ENCODE peak calls at places on chromosomes 5 and 9, in seven cellular contexts. D is NCI-H774; R is NCI-H2171 treated with DMSO at 0.1 percent for 48 hours; F is CD4-positive, alpha-beta T cell; U is stomach; G is GM18507; M is AG04450. S is an unnamed sample.
A peak's percentile ranks its signal among the peaks of the same experiment; 100 is the strongest.

GRCh38 chr9:123349691-123350480 is 6.1 kb upstream of the CRB2 start:
- DNase-seq in D (peak; percentile 35), R (peak; percentile 62), F (peak; percentile 50), U (peak; percentile 47), G (peak; percentile 70), M (peak; percentile 13), S (no peak)

GRCh38 chr5:149133795-149134777 is 7.2 kb upstream of the ABLIM3 start:
- DNase-seq in D (no peak), R (no peak), F (no peak), U (peak; percentile 55), G (no peak), M (no peak), S (peak; percentile 66)

GRCh38 chr9:83937861-83938455 is 16.7 kb upstream of the KIF27 start:
- DNase-seq in D (peak; percentile 45), R (peak; percentile 60), F (no peak), U (no peak), G (no peak), M (no peak), S (no peak)

GRCh38 chr9:27276182-27277030 is 20.5 kb downstream of the EQTN start:
- DNase-seq in D (peak; percentile 44), R (peak; percentile 61), F (no peak), U (no peak), G (peak; percentile 25), M (peak; percentile 16), S (no peak)

GRCh38 chr9:16278420-16278999 is 592.0 kb downstream of the BNC2 start:
- DNase-seq in D (no peak), R (no peak), F (no peak), U (no peak), G (no peak), M (no peak), S (no peak)

GRCh38 chr9:131530546-131530929 is 525 bp downstream of the UCK1 start:
- DNase-seq in D (peak; percentile 14), R (peak; percentile 16), F (no peak), U (peak; percentile 34), G (peak; percentile 52), M (no peak), S (peak; percentile 52)

GRCh38 chr9:125906144-125906543 is 159.0 kb downstream of the PBX3 start:
- DNase-seq in D (no peak), R (no peak), F (no peak), U (no peak), G (no peak), M (peak; percentile 6), S (no peak)

GRCh38 chr9:121780641-121781040 is 129.2 kb downstream of the DAB2IP start:
- DNase-seq in D (no peak), R (no peak), F (no peak), U (peak; percentile 17), G (no peak), M (no peak), S (no peak)

GRCh38 chr9:124045076-124045829 is 33.7 kb downstream of the LHX2 start:
- DNase-seq in D (no peak), R (peak; percentile 59), F (no peak), U (peak; percentile 51), G (no peak), M (no peak), S (peak; percentile 81)

GRCh38 chr9:134063088-134063875 is 4.5 kb downstream of the BRD3 start:
- DNase-seq in D (no peak), R (no peak), F (no peak), U (peak; percentile 18), G (no peak), M (no peak), S (no peak)

GRCh38 chr5:159415301-159415937 is 85.1 kb upstream of the IL12B start:
- DNase-seq in D (no peak), R (no peak), F (no peak), U (no peak), G (no peak), M (no peak), S (peak; percentile 28)

GRCh38 chr5:14687023-14687665 is 22.6 kb downstream of the OTULIN start:
- DNase-seq in D (no peak), R (no peak), F (no peak), U (no peak), G (no peak), M (no peak), S (peak; percentile 57)

GRCh38 chr5:73365301-73365853 is 83.2 kb downstream of the FOXD1 start:
- DNase-seq in D (peak; percentile 72), R (no peak), F (no peak), U (no peak), G (no peak), M (peak; percentile 83), S (no peak)

GRCh38 chr9:69877852-69878507 is 57.4 kb downstream of the CFAP95 start:
- DNase-seq in D (peak; percentile 3), R (peak; percentile 72), F (no peak), U (no peak), G (no peak), M (no peak), S (no peak)

GRCh38 chr5:127665641-127666040 is 16.8 kb downstream of the CTXN3 start:
- DNase-seq in D (no peak), R (no peak), F (no peak), U (no peak), G (no peak), M (no peak), S (no peak)

GRCh38 chr9:73434826-73435225 is 283.2 kb downstream of the ANXA1 start:
- DNase-seq in D (no peak), R (no peak), F (no peak), U (no peak), G (no peak), M (no peak), S (no peak)

GRCh38 chr9:15231788-15232635 is 75.0 kb downstream of the TTC39B start:
- DNase-seq in D (no peak), R (peak; percentile 22), F (no peak), U (no peak), G (peak; percentile 14), M (no peak), S (no peak)

GRCh38 chr5:68287976-68288755 is 72.6 kb downstream of the PIK3R1 start:
- DNase-seq in D (peak; percentile 38), R (no peak), F (peak; percentile 24), U (peak; percentile 66), G (peak; percentile 37), M (no peak), S (peak; percentile 84)

GRCh38 chr9:74499770-74500583 is 2.8 kb downstream of the RORB start:
- DNase-seq in D (no peak), R (no peak), F (no peak), U (no peak), G (no peak), M (no peak), S (no peak)

GRCh38 chr5:154896562-154896919 is 38.1 kb downstream of the CNOT8 start:
- DNase-seq in D (no peak), R (no peak), F (no peak), U (no peak), G (no peak), M (no peak), S (no peak)

GRCh38 chr5:33936381-33937016 is at the start of gene RXFP3:
- DNase-seq in D (peak; percentile 44), R (no peak), F (no peak), U (no peak), G (no peak), M (no peak), S (no peak)

GRCh38 chr5:173512637-173513435 is 103.6 kb downstream of the BOD1 start:
- DNase-seq in D (no peak), R (no peak), F (no peak), U (no peak), G (no peak), M (no peak), S (no peak)

GRCh38 chr9:87569008-87569908 is 71.6 kb downstream of the DAPK1 start:
- DNase-seq in D (no peak), R (peak; percentile 13), F (no peak), U (no peak), G (no peak), M (no peak), S (no peak)

GRCh38 chr5:350355-350754 is 28.8 kb downstream of the AHRR start:
- DNase-seq in D (no peak), R (no peak), F (no peak), U (no peak), G (no peak), M (no peak), S (no peak)

GRCh38 chr5:59779453-59779852 is 114.1 kb downstream of the PDE4D start:
- DNase-seq in D (no peak), R (no peak), F (no peak), U (no peak), G (no peak), M (no peak), S (no peak)

GRCh38 chr9:71741841-71742648 is 26.3 kb downstream of the CEMIP2 start:
- DNase-seq in D (no peak), R (no peak), F (no peak), U (peak; percentile 42), G (no peak), M (peak; percentile 65), S (no peak)

GRCh38 chr5:83464261-83464660 is 7.3 kb upstream of the VCAN start:
- DNase-seq in D (no peak), R (no peak), F (no peak), U (no peak), G (no peak), M (no peak), S (no peak)

GRCh38 chr9:6114424-6114823 is 99.0 kb upstream of the RANBP6 start:
- DNase-seq in D (no peak), R (no peak), F (no peak), U (no peak), G (no peak), M (no peak), S (no peak)

GRCh38 chr9:80811662-80812061 is 877.7 kb downstream of the TLE1 start:
- DNase-seq in D (no peak), R (no peak), F (no peak), U (no peak), G (no peak), M (no peak), S (no peak)

GRCh38 chr9:134644715-134645606 is 3.4 kb downstream of the COL5A1 start:
- DNase-seq in D (no peak), R (peak; percentile 24), F (no peak), U (peak; percentile 39), G (no peak), M (peak; percentile 99), S (peak; percentile 84)

GRCh38 chr9:137089232-137089947 is 2.6 kb downstream of the MAN1B1 start:
- DNase-seq in D (no peak), R (peak; percentile 89), F (no peak), U (no peak), G (no peak), M (no peak), S (no peak)

GRCh38 chr9:100352201-100352726 is 478 bp downstream of the TEX10 start:
- DNase-seq in D (peak; percentile 33), R (no peak), F (peak; percentile 6), U (peak; percentile 25), G (no peak), M (no peak), S (no peak)

S was measured in left ventricle myocardium superior.